ENCODE peak calls at places on chromosomes 4 and X, in ten cellular contexts. X is fibroblast of lung; S is aorta; G is ovary; H is stomach; T is SK-N-MC; M is foreskin fibroblast; B is naive thymus-derived CD8-positive, alpha-beta T cell; D is NCI-H748 treated with DMSO at 0.1 percent for 48 hours; F is left colon. K is an unnamed sample.

GRCh38 chr4:117156806-117157205 is 71.4 kb upstream of the TRAM1L1 start:
- DNase-seq in M (no peak), D (no peak), H (no peak), T (no peak), S (no peak), X (no peak), G (no peak), F (no peak), B (no peak), K (no peak)

GRCh38 chr4:60721680-60722079 is 478.4 kb upstream of the ADGRL3 start:
- DNase-seq in G (no peak), S (no peak), B (no peak), D (no peak), M (no peak), T (no peak), F (no peak), H (no peak), X (no peak), K (no peak)

GRCh38 chr4:154030152-154030551 is 241.3 kb upstream of the SFRP2 start:
- DNase-seq in X (no peak), M (no peak), G (no peak), S (no peak), B (no peak), D (peak), T (no peak), H (no peak), F (no peak), K (no peak)

GRCh38 chr4:113760094-113760851 is 1.3 kb downstream of the CAMK2D start:
- DNase-seq in B (peak), S (peak), H (peak), D (peak), X (peak), T (no peak), F (peak), G (peak), M (peak), K (peak)

GRCh38 chr4:77881460-77882295 is 19.0 kb downstream of the MRPL1 start:
- DNase-seq in H (no peak), F (no peak), G (no peak), M (peak), S (no peak), X (peak), D (no peak), B (no peak), T (no peak), K (no peak)

GRCh38 chr4:147828361-147828760 is 96.5 kb downstream of the ARHGAP10 start:
- DNase-seq in D (no peak), M (peak), F (no peak), T (no peak), B (no peak), H (no peak), S (no peak), X (peak), G (no peak), K (peak)

GRCh38 chrX:9682456-9682855 is 83.2 kb downstream of the GPR143 start:
- DNase-seq in B (no peak), G (no peak), F (peak), T (no peak), X (peak), M (peak), H (no peak), D (no peak), S (no peak), K (no peak)

GRCh38 chrX:34764842-34765241 is 107.8 kb upstream of the TMEM47 start:
- DNase-seq in B (no peak), G (no peak), M (no peak), S (no peak), X (no peak), D (no peak), F (no peak), T (no peak), H (no peak), K (no peak)

GRCh38 chr4:2048831-2049230 is 10.3 kb upstream of the NAT8L start:
- DNase-seq in S (no peak), G (no peak), F (no peak), B (no peak), M (no peak), H (peak), D (no peak), X (no peak), T (no peak), K (no peak)

GRCh38 chr4:25950476-25951389 is 36.7 kb downstream of the SMIM20 start:
- DNase-seq in D (no peak), X (peak), M (no peak), T (no peak), G (no peak), B (no peak), S (no peak), H (no peak), F (no peak), K (no peak)

GRCh38 chr4:48854395-48854683 is 23.5 kb downstream of the OCIAD1 start:
- DNase-seq in B (no peak), F (no peak), X (no peak), H (no peak), D (no peak), G (no peak), T (no peak), M (no peak), S (no peak), K (no peak)

GRCh38 chr4:140234697-140235060 is 80.7 kb upstream of the MAML3 start:
- DNase-seq in B (no peak), M (no peak), T (no peak), S (no peak), D (no peak), G (no peak), H (no peak), X (no peak), F (no peak), K (no peak)

GRCh38 chr4:128291096-128291495 is 3.5 kb upstream of the PGRMC2 start:
- DNase-seq in S (no peak), X (no peak), D (no peak), T (no peak), H (no peak), F (no peak), M (no peak), B (no peak), G (no peak), K (no peak)

GRCh38 chr4:64503416-64503815 is 94.2 kb upstream of the TECRL start:
- DNase-seq in G (no peak), X (no peak), D (no peak), H (no peak), M (no peak), T (no peak), B (no peak), F (no peak), S (no peak), K (no peak)

GRCh38 chr4:3040447-3041191 is 33.7 kb downstream of the HTT-AS start:
- DNase-seq in S (no peak), F (no peak), D (no peak), H (no peak), M (no peak), G (no peak), B (no peak), T (no peak), X (no peak), K (no peak)

GRCh38 chr4:140703463-140703862 is 52.7 kb downstream of the TBC1D9 start:
- DNase-seq in D (no peak), F (no peak), X (peak), M (peak), B (no peak), G (no peak), H (no peak), T (no peak), S (no peak), K (peak)

GRCh38 chr4:118732591-118733330 is 47.6 kb downstream of the METTL14 start:
- DNase-seq in T (no peak), F (no peak), X (peak), D (no peak), B (no peak), M (peak), G (no peak), S (no peak), H (no peak), K (peak)

GRCh38 chr4:155777971-155778710 is 19.3 kb downstream of the GUCY1B1 start:
- DNase-seq in G (no peak), B (no peak), S (no peak), H (no peak), X (peak), M (peak), F (no peak), T (no peak), D (no peak), K (peak)

GRCh38 chr4:24991015-24991414 is 39.7 kb downstream of the LGI2 start:
- DNase-seq in B (no peak), D (no peak), G (no peak), F (no peak), X (peak), S (no peak), T (no peak), H (no peak), M (peak), K (peak)

GRCh38 chrX:30150196-30150895 is 65.0 kb upstream of the MAGEB2 start:
- DNase-seq in M (no peak), X (no peak), F (no peak), H (no peak), B (no peak), T (no peak), G (no peak), S (no peak), D (no peak), K (no peak)

GRCh38 chr4:52640808-52641595 is 18.1 kb downstream of the USP46 start:
- DNase-seq in B (no peak), H (no peak), F (no peak), S (no peak), T (no peak), X (peak), D (no peak), M (no peak), G (no peak), K (peak)

GRCh38 chr4:32226201-32226600 is 1506.0 kb downstream of the PCDH7 start:
- DNase-seq in X (peak), M (no peak), B (no peak), G (no peak), H (no peak), T (no peak), D (no peak), S (no peak), F (no peak), K (peak)